ENCODE peak calls at places on chromosomes 7 and 10, in five cellular contexts. J, M, X, Q and T are unnamed samples. For H3K9me3, the result is how much of the 10 kb centered on the place peaks cover.

GRCh38 chr7:120229094-120229493 is 43.9 kb upstream of the KCND2 start:
- DNase-seq in X (no peak), Q (no peak), J (no peak), M (no peak), T (no peak)

GRCh38 chr7:86708334-86708733 is 64.6 kb downstream of the GRM3 start:
- DNase-seq in J (no peak), M (no peak), Q (no peak), X (no peak), T (peak)

GRCh38 chr7:48781783-48782182 is 142.6 kb upstream of the CDC14C start:
- DNase-seq in Q (no peak), M (peak), J (no peak), X (no peak), T (no peak)

GRCh38 chr10:67550042-67550441 is 146.0 kb downstream of the CTNNA3 start:
- DNase-seq in X (no peak), M (peak), J (no peak), Q (no peak), T (no peak)

GRCh38 chr10:84715911-84716310 is 387.5 kb downstream of the CCSER2 start:
- DNase-seq in M (no peak), X (peak), J (no peak), Q (no peak), T (peak)

GRCh38 chr10:24989867-24990266 is 26.1 kb downstream of the ENKUR start:
- DNase-seq in X (peak), J (no peak), Q (no peak), M (no peak), T (no peak)

GRCh38 chr7:22001345-22002004 is 55.8 kb upstream of the CDCA7L start:
- DNase-seq in X (peak), J (no peak), Q (no peak), M (peak), T (no peak)

GRCh38 chr10:4066581-4067403 is 281.8 kb upstream of the KLF6 start:
- DNase-seq in X (no peak), M (no peak), J (no peak), Q (no peak), T (no peak)

GRCh38 chr10:20466731-20467130 is 430.4 kb downstream of the NEBL start:
- DNase-seq in Q (no peak), X (no peak), J (peak), M (peak), T (no peak)

GRCh38 chr7:103593691-103594090 is 147.7 kb upstream of the SLC26A5 start:
- DNase-seq in M (peak), J (no peak), Q (no peak), X (peak), T (no peak)

GRCh38 chr10:123394382-123394781 is 240.2 kb downstream of the BUB3 start:
- DNase-seq in M (no peak), J (no peak), X (no peak), Q (no peak), T (no peak)

GRCh38 chr7:44962483-44963251 is 16.1 kb downstream of the MYO1G start:
- DNase-seq in J (peak), X (peak), Q (no peak), M (peak), T (peak)

GRCh38 chr7:147711429-147711828 is 879.1 kb upstream of the C7orf33 start:
- DNase-seq in Q (no peak), M (no peak), J (no peak), X (no peak), T (no peak)

GRCh38 chr10:97590082-97590747 is 694 bp downstream of the C10orf62 start:
- DNase-seq in M (no peak), J (no peak), Q (no peak), X (no peak), T (no peak)
- H3K27ac ChIP-seq in M (no peak), J (no peak), Q (no peak), X (no peak), T (no peak)

GRCh38 chr10:29254123-29255046 is 34.5 kb upstream of the LYZL1 start:
- DNase-seq in J (no peak), M (peak), Q (no peak), X (no peak), T (peak)

GRCh38 chr10:29256531-29256930 is 32.3 kb upstream of the LYZL1 start:
- DNase-seq in X (no peak), J (no peak), M (no peak), Q (no peak), T (no peak)

GRCh38 chr10:29253096-29254029 is 35.5 kb upstream of the LYZL1 start:
- DNase-seq in Q (no peak), J (peak), M (no peak), X (peak), T (no peak)

GRCh38 chr10:29256019-29256418 is 32.9 kb upstream of the LYZL1 start:
- DNase-seq in X (no peak), J (no peak), Q (no peak), M (no peak), T (no peak)

DNA sequence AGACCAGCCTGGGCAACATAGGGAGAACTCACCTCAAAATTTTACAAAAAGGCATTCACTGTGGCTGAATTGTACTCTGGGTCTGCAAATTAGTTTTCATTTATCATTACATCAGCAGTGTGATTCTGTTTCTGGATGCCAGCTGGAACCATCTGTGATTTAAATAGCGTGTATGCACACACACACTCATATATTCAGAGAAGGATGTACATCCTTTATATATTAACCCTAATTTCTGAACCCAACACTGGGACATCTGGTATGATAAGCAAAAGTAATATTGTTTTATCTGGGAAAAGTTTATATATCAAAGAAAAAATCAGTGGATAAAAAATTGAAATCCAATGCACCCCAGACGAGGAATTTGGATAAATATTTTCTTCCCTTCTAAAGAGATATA is 33.8 kb upstream of the LYZL1 start:
- DNase-seq in X (no peak), J (no peak), Q (no peak), M (no peak), T (no peak)
- H3K4me3 ChIP-seq in X (no peak), J (no peak), Q (no peak), M (no peak), T (no peak)

DNA sequence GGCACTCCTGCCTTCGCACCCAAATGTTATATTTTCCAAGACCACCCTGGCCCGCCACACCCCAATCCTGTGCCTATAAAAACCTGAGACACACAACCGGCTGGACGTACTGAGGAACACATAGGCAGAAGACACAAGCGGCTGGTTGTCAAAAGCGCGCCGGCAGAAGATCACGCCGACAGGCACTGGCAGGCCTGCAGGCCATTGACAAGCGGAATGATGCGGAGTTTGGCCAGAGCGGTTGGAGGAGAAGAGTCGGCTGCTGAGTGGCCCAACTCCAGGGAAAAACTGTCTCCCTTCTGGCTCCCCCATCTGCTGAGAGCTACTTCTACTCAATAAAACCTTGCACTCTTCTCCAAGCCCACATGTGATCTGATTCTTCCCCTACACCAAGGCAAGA is 39.7 kb upstream of the SAMD8 start:
- DNase-seq in M (no peak), J (no peak), Q (no peak), X (no peak), T (no peak)
- H3K9me3 ChIP-seq in M (under half), J (under half), Q (under half), X (under half), T (under half)

GRCh38 chr10:79147306-79147705 is 78.5 kb downstream of the ZMIZ1 start:
- DNase-seq in X (no peak), J (no peak), Q (no peak), M (no peak), T (no peak)
- H3K27ac ChIP-seq in X (peak), J (peak), Q (peak), M (no peak), T (no peak)

DNA sequence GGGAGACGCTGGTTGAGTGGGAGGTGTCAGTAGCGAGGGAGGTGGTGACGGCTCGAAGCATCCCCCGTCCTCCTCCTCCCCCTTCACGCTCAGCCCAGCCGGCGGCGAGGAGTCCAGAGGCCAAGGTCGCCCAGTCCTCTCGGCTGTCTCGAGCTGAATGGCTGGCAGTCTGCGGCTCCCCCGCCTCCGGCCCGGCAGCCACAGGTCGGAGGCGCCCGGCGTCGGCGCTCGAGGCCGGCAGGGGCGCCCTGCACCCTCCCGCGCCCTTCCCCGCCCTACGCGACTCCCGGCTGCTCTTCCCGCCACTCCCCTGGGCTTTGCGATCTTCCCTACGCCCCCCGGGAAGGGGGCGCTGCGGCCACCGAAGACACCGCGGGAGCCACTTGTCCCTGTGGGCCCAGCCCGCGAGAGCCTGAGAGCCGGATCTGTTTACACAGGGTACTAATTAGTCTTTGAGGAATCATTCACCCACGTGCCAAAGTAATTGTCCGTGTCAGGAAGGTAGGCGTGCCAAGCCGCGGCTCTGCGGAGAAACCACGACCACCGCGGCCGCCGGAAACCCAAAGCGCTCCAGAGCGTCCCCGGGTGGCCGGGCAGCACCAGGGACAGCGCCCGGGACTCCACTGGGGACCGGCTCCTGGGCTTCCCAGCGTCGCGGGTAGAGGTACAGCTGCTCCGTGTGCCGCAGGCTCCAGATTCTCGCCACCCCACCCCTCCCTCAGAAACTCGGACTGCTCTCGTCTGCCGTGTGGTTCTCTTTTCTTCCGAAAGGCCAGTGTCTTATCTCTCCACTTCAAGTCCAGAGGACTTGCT is at the start of gene NXPH1:
- DNase-seq in J (no peak), X (peak), M (no peak), Q (no peak), T (peak)
- H3K4me3 ChIP-seq in J (no peak), X (no peak), M (no peak), Q (peak), T (peak)

DNA sequence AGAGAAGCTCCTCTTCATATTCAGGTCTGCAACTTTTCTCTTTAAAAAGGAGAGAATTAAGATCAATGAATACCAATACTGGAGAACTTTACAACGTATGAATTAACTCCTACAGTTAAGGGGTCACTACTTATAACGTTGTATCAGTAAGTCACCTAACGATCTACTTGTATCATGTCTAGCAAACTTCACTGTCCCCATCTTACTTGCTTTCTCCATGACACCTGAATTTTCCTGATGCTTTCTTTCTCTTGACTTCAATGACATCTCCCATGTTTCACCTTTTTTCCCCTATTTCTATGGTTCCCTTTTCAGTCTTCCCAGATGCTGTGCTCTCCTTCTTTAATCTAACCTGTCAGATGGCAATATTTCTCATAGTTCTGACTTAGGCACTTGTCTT is 19.6 kb downstream of the NAMPT start:
- DNase-seq in Q (no peak), M (no peak), X (no peak), J (no peak), T (no peak)
- H3K9me3 ChIP-seq in Q (under half), M (under half), X (under half), J (under half), T (under half)